ENCODE peak calls at places on chromosomes 12 and 14, in ten cellular contexts. One of them, this sample, is unnamed.

GRCh38 chr12:129563266-129563665 is 340.6 kb downstream of the TMEM132D start:
- DNase-seq in ACHN: no peak
- DNase-seq in activated CD4-positive, alpha-beta memory T cell treated with anti-CD3 and anti-CD28 coated beads for 36 hours: no peak
- DNase-seq in hippocampal formation: no peak
- DNase-seq in NCI-H1105: no peak
- DNase-seq in coronary artery: no peak
- DNase-seq in posterior cingulate gyrus: no peak
- DNase-seq in NCI-H82: no peak
- DNase-seq in activated naive CD8-positive, alpha-beta T cell treated with anti-CD3 and anti-CD28 coated beads, Interleukin-2, amount 50 U/mL, for 24 hours: no peak
- DNase-seq in RKO: no peak
- DNase-seq in this sample: no peak

GRCh38 chr12:30725739-30726138 is 29.0 kb downstream of the CAPRIN2 start:
- DNase-seq in activated naive CD8-positive, alpha-beta T cell treated with anti-CD3 and anti-CD28 coated beads, Interleukin-2, amount 50 U/mL, for 24 hours: no peak
- DNase-seq in coronary artery: no peak
- DNase-seq in posterior cingulate gyrus: no peak
- DNase-seq in ACHN: peak
- DNase-seq in activated CD4-positive, alpha-beta memory T cell treated with anti-CD3 and anti-CD28 coated beads for 36 hours: no peak
- DNase-seq in hippocampal formation: no peak
- DNase-seq in RKO: peak
- DNase-seq in NCI-H1105: no peak
- DNase-seq in NCI-H82: no peak
- DNase-seq in this sample: no peak

GRCh38 chr12:110739488-110739887 is 3.2 kb downstream of the PPP1CC start:
- DNase-seq in NCI-H1105: no peak
- DNase-seq in coronary artery: no peak
- DNase-seq in posterior cingulate gyrus: no peak
- DNase-seq in hippocampal formation: no peak
- DNase-seq in activated naive CD8-positive, alpha-beta T cell treated with anti-CD3 and anti-CD28 coated beads, Interleukin-2, amount 50 U/mL, for 24 hours: no peak
- DNase-seq in ACHN: no peak
- DNase-seq in RKO: no peak
- DNase-seq in activated CD4-positive, alpha-beta memory T cell treated with anti-CD3 and anti-CD28 coated beads for 36 hours: no peak
- DNase-seq in NCI-H82: no peak
- DNase-seq in this sample: no peak

GRCh38 chr14:22184157-22185025 is 404.6 kb downstream of the DAD1 start:
- DNase-seq in NCI-H82: no peak
- DNase-seq in hippocampal formation: no peak
- DNase-seq in activated CD4-positive, alpha-beta memory T cell treated with anti-CD3 and anti-CD28 coated beads for 36 hours: no peak
- DNase-seq in posterior cingulate gyrus: no peak
- DNase-seq in activated naive CD8-positive, alpha-beta T cell treated with anti-CD3 and anti-CD28 coated beads, Interleukin-2, amount 50 U/mL, for 24 hours: no peak
- DNase-seq in coronary artery: no peak
- DNase-seq in ACHN: no peak
- DNase-seq in NCI-H1105: no peak
- DNase-seq in RKO: no peak
- DNase-seq in this sample: no peak

GRCh38 chr12:56346663-56347062 is 8.0 kb downstream of the IL23A start:
- DNase-seq in NCI-H82: no peak
- DNase-seq in hippocampal formation: no peak
- DNase-seq in ACHN: no peak
- DNase-seq in RKO: no peak
- DNase-seq in activated CD4-positive, alpha-beta memory T cell treated with anti-CD3 and anti-CD28 coated beads for 36 hours: peak
- DNase-seq in coronary artery: no peak
- DNase-seq in activated naive CD8-positive, alpha-beta T cell treated with anti-CD3 and anti-CD28 coated beads, Interleukin-2, amount 50 U/mL, for 24 hours: no peak
- DNase-seq in NCI-H1105: no peak
- DNase-seq in posterior cingulate gyrus: no peak
- DNase-seq in this sample: no peak

GRCh38 chr12:12452326-12452725 is 95.4 kb downstream of the BORCS5 start:
- DNase-seq in NCI-H1105: no peak
- DNase-seq in RKO: no peak
- DNase-seq in ACHN: no peak
- DNase-seq in hippocampal formation: no peak
- DNase-seq in coronary artery: no peak
- DNase-seq in activated naive CD8-positive, alpha-beta T cell treated with anti-CD3 and anti-CD28 coated beads, Interleukin-2, amount 50 U/mL, for 24 hours: no peak
- DNase-seq in NCI-H82: no peak
- DNase-seq in activated CD4-positive, alpha-beta memory T cell treated with anti-CD3 and anti-CD28 coated beads for 36 hours: no peak
- DNase-seq in posterior cingulate gyrus: no peak
- DNase-seq in this sample: no peak

GRCh38 chr14:20332386-20332945 is 613 bp downstream of the CCNB1IP1 start:
- DNase-seq in hippocampal formation: no peak
- DNase-seq in posterior cingulate gyrus: no peak
- DNase-seq in activated naive CD8-positive, alpha-beta T cell treated with anti-CD3 and anti-CD28 coated beads, Interleukin-2, amount 50 U/mL, for 24 hours: no peak
- DNase-seq in coronary artery: no peak
- DNase-seq in ACHN: peak
- DNase-seq in RKO: peak
- DNase-seq in activated CD4-positive, alpha-beta memory T cell treated with anti-CD3 and anti-CD28 coated beads for 36 hours: no peak
- DNase-seq in NCI-H1105: no peak
- DNase-seq in NCI-H82: peak
- DNase-seq in this sample: no peak

GRCh38 chr14:54338696-54339317 is 58.0 kb upstream of the CDKN3 start:
- DNase-seq in hippocampal formation: no peak
- DNase-seq in coronary artery: no peak
- DNase-seq in RKO: peak
- DNase-seq in ACHN: peak
- DNase-seq in activated CD4-positive, alpha-beta memory T cell treated with anti-CD3 and anti-CD28 coated beads for 36 hours: no peak
- DNase-seq in NCI-H82: peak
- DNase-seq in activated naive CD8-positive, alpha-beta T cell treated with anti-CD3 and anti-CD28 coated beads, Interleukin-2, amount 50 U/mL, for 24 hours: no peak
- DNase-seq in NCI-H1105: no peak
- DNase-seq in posterior cingulate gyrus: no peak
- DNase-seq in this sample: no peak

This sample was measured in NCI-H2081 treated with DMSO at 0.1 percent for 48 hours.